ENCODE peak calls at places on chromosomes 5 and 9, in six cellular contexts. One of them, this sample, is unnamed.
A peak's percentile ranks its signal among the peaks of the same experiment; 100 is the strongest.

GRCh38 chr5:94471496-94471895 is 146.9 kb downstream of the KIAA0825 start:
- DNase-seq in endodermal cell: no peak
- DNase-seq in neural progenitor cell: no peak
- DNase-seq in naive thymus-derived CD4-positive, alpha-beta T cell: no peak
- DNase-seq in H9: no peak
- DNase-seq in GM12878: no peak
- DNase-seq in this sample: no peak

GRCh38 chr5:83034552-83035181 is 42.5 kb downstream of the TMEM167A start:
- DNase-seq in endodermal cell: no peak
- DNase-seq in neural progenitor cell: no peak
- DNase-seq in naive thymus-derived CD4-positive, alpha-beta T cell: no peak
- DNase-seq in H9: no peak
- DNase-seq in GM12878: no peak
- DNase-seq in this sample: no peak

GRCh38 chr5:169029661-169030274 is 271.2 kb downstream of the SLIT3 start:
- DNase-seq in endodermal cell: no peak
- DNase-seq in neural progenitor cell: no peak
- DNase-seq in naive thymus-derived CD4-positive, alpha-beta T cell: no peak
- DNase-seq in H9: no peak
- DNase-seq in GM12878: no peak
- DNase-seq in this sample: no peak

GRCh38 chr9:126151031-126151670 is 175.5 kb upstream of the MVB12B start:
- DNase-seq in endodermal cell: no peak
- DNase-seq in neural progenitor cell: no peak
- DNase-seq in naive thymus-derived CD4-positive, alpha-beta T cell: no peak
- DNase-seq in H9: peak; percentile 5
- DNase-seq in GM12878: no peak
- DNase-seq in this sample: no peak

GRCh38 chr5:86175224-86175623 is 442.5 kb upstream of the COX7C start:
- DNase-seq in endodermal cell: no peak
- DNase-seq in neural progenitor cell: no peak
- DNase-seq in naive thymus-derived CD4-positive, alpha-beta T cell: no peak
- DNase-seq in H9: no peak
- DNase-seq in GM12878: peak; percentile 15
- DNase-seq in this sample: no peak

GRCh38 chr9:89593776-89594427 is 10.9 kb upstream of the GADD45G start:
- DNase-seq in endodermal cell: peak; percentile 95
- DNase-seq in neural progenitor cell: peak; percentile 81
- DNase-seq in naive thymus-derived CD4-positive, alpha-beta T cell: peak; percentile 24
- DNase-seq in H9: peak; percentile 86
- DNase-seq in GM12878: no peak
- DNase-seq in this sample: peak; percentile 47

GRCh38 chr5:16943846-16944675 is 8.0 kb upstream of the MYO10 start:
- DNase-seq in endodermal cell: no peak
- DNase-seq in neural progenitor cell: peak; percentile 16
- DNase-seq in naive thymus-derived CD4-positive, alpha-beta T cell: no peak
- DNase-seq in H9: no peak
- DNase-seq in GM12878: no peak
- DNase-seq in this sample: no peak

GRCh38 chr5:62732677-62733121 is 154.1 kb downstream of the LRRC70 start:
- DNase-seq in endodermal cell: no peak
- DNase-seq in neural progenitor cell: no peak
- DNase-seq in naive thymus-derived CD4-positive, alpha-beta T cell: no peak
- DNase-seq in H9: no peak
- DNase-seq in GM12878: no peak
- DNase-seq in this sample: no peak

GRCh38 chr5:40436535-40437237 is 243.0 kb upstream of the PTGER4 start:
- DNase-seq in endodermal cell: no peak
- DNase-seq in neural progenitor cell: no peak
- DNase-seq in naive thymus-derived CD4-positive, alpha-beta T cell: peak; percentile 77
- DNase-seq in H9: no peak
- DNase-seq in GM12878: no peak
- DNase-seq in this sample: peak; percentile 81

GRCh38 chr5:140711794-140712193 is 11.5 kb downstream of the ZMAT2 start:
- DNase-seq in endodermal cell: no peak
- DNase-seq in neural progenitor cell: no peak
- DNase-seq in naive thymus-derived CD4-positive, alpha-beta T cell: no peak
- DNase-seq in H9: no peak
- DNase-seq in GM12878: no peak
- DNase-seq in this sample: no peak

GRCh38 chr9:18137815-18138214 is 336.1 kb upstream of the ADAMTSL1 start:
- DNase-seq in endodermal cell: no peak
- DNase-seq in neural progenitor cell: no peak
- DNase-seq in naive thymus-derived CD4-positive, alpha-beta T cell: no peak
- DNase-seq in H9: no peak
- DNase-seq in GM12878: no peak
- DNase-seq in this sample: no peak

GRCh38 chr9:121731919-121732318 is 80.5 kb downstream of the DAB2IP start:
- DNase-seq in endodermal cell: no peak
- DNase-seq in neural progenitor cell: no peak
- DNase-seq in naive thymus-derived CD4-positive, alpha-beta T cell: no peak
- DNase-seq in H9: no peak
- DNase-seq in GM12878: no peak
- DNase-seq in this sample: no peak

GRCh38 chr9:93266521-93267001 is 82.6 kb downstream of the WNK2 start:
- DNase-seq in endodermal cell: no peak
- DNase-seq in neural progenitor cell: no peak
- DNase-seq in naive thymus-derived CD4-positive, alpha-beta T cell: no peak
- DNase-seq in H9: no peak
- DNase-seq in GM12878: no peak
- DNase-seq in this sample: no peak

GRCh38 chr5:124662261-124662781 is 84.1 kb downstream of the ZNF608 start:
- DNase-seq in endodermal cell: peak; percentile 67
- DNase-seq in neural progenitor cell: peak; percentile 62
- DNase-seq in naive thymus-derived CD4-positive, alpha-beta T cell: no peak
- DNase-seq in H9: no peak
- DNase-seq in GM12878: no peak
- DNase-seq in this sample: no peak

GRCh38 chr5:68554566-68555279 is 339.2 kb downstream of the PIK3R1 start:
- DNase-seq in endodermal cell: peak; percentile 66
- DNase-seq in neural progenitor cell: peak; percentile 30
- DNase-seq in naive thymus-derived CD4-positive, alpha-beta T cell: no peak
- DNase-seq in H9: no peak
- DNase-seq in GM12878: no peak
- DNase-seq in this sample: no peak

GRCh38 chr9:3578786-3579185 is 53.0 kb upstream of the RFX3 start:
- DNase-seq in endodermal cell: no peak
- DNase-seq in neural progenitor cell: no peak
- DNase-seq in naive thymus-derived CD4-positive, alpha-beta T cell: no peak
- DNase-seq in H9: no peak
- DNase-seq in GM12878: no peak
- DNase-seq in this sample: no peak

GRCh38 chr5:142235050-142235797 is 89.6 kb downstream of the SPRY4 start:
- DNase-seq in endodermal cell: peak; percentile 80
- DNase-seq in neural progenitor cell: peak; percentile 93
- DNase-seq in naive thymus-derived CD4-positive, alpha-beta T cell: no peak
- DNase-seq in H9: peak; percentile 85
- DNase-seq in GM12878: no peak
- DNase-seq in this sample: no peak

GRCh38 chr9:73039916-73040263 is 87.0 kb upstream of the ALDH1A1 start:
- DNase-seq in endodermal cell: no peak
- DNase-seq in neural progenitor cell: no peak
- DNase-seq in naive thymus-derived CD4-positive, alpha-beta T cell: no peak
- DNase-seq in H9: no peak
- DNase-seq in GM12878: no peak
- DNase-seq in this sample: no peak

GRCh38 chr5:170333161-170333909 is 35.8 kb upstream of the LCP2 start:
- DNase-seq in endodermal cell: peak; percentile 87
- DNase-seq in neural progenitor cell: peak; percentile 68
- DNase-seq in naive thymus-derived CD4-positive, alpha-beta T cell: peak; percentile 36
- DNase-seq in H9: peak; percentile 72
- DNase-seq in GM12878: peak; percentile 79
- DNase-seq in this sample: peak; percentile 61

GRCh38 chr5:132766020-132766805 is 10.8 kb downstream of the SEPTIN8 start:
- DNase-seq in endodermal cell: no peak
- DNase-seq in neural progenitor cell: no peak
- DNase-seq in naive thymus-derived CD4-positive, alpha-beta T cell: no peak
- DNase-seq in H9: peak; percentile 12
- DNase-seq in GM12878: no peak
- DNase-seq in this sample: no peak

GRCh38 chr5:114055810-114056476 is 305.9 kb upstream of the KCNN2 start:
- DNase-seq in endodermal cell: peak; percentile 79
- DNase-seq in neural progenitor cell: peak; percentile 56
- DNase-seq in naive thymus-derived CD4-positive, alpha-beta T cell: no peak
- DNase-seq in H9: peak; percentile 54
- DNase-seq in GM12878: no peak
- DNase-seq in this sample: no peak

GRCh38 chr5:169814522-169814921 is 165.8 kb downstream of the INSYN2B start:
- DNase-seq in endodermal cell: no peak
- DNase-seq in neural progenitor cell: no peak
- DNase-seq in naive thymus-derived CD4-positive, alpha-beta T cell: no peak
- DNase-seq in H9: no peak
- DNase-seq in GM12878: no peak
- DNase-seq in this sample: no peak

GRCh38 chr9:126108240-126108639 is 218.4 kb upstream of the MVB12B start:
- DNase-seq in endodermal cell: peak; percentile 88
- DNase-seq in neural progenitor cell: peak; percentile 76
- DNase-seq in naive thymus-derived CD4-positive, alpha-beta T cell: no peak
- DNase-seq in H9: peak; percentile 49
- DNase-seq in GM12878: no peak
- DNase-seq in this sample: no peak

DNA sequence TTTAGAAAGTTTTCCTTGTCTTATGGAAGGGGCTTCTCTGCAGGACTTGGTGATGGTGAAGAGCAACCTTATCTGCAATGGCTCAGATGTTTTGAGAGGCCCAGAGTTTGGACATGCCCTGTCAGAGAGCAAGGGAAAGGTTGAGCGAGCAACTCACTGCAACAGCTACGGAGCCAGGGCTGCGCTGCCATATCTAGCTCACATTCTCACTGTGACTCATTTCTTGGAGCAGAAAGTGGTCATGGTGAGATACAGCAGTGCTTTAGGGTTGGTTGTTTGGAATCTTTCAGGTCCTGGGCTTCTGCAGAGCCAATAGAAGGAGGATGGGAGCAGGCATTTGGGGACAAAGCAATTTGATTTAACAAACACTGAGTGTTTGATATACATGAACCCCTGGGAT is 12.3 kb downstream of the GLRA1 start:
- DNase-seq in endodermal cell: no peak
- DNase-seq in neural progenitor cell: no peak
- DNase-seq in naive thymus-derived CD4-positive, alpha-beta T cell: no peak
- DNase-seq in H9: no peak
- DNase-seq in GM12878: no peak
- DNase-seq in this sample: no peak
- H3K27me3 ChIP-seq in endodermal cell: peaks cover 25% of the 10 kb centered on the region
- H3K27me3 ChIP-seq in neural progenitor cell: peaks cover 100% of the 10 kb centered on the region
- H3K27me3 ChIP-seq in naive thymus-derived CD4-positive, alpha-beta T cell: no peaks in the 10 kb centered on the region
- H3K27me3 ChIP-seq in H9: peaks cover 9% of the 10 kb centered on the region
- H3K27me3 ChIP-seq in GM12878: no peaks in the 10 kb centered on the region
- H3K27me3 ChIP-seq in this sample: no peaks in the 10 kb centered on the region

DNA sequence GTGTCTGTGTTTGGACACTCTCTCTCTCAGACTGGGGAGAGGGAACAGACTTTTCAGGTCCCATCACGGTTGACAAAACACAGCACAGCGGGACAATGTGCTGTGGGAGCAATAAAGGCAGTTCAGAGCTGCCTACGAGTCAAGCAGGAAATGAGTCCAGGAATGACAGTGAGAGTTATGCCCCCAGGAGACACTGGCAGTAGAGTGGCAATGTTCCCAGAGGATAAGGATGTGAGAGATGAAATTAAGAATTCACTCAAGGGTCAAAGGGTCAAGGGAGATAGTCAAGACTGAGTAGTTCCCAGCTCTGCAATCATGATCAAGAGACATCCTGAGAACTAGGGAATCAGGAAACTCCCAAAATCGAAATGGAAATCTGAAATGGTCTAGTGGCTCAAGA is 156.1 kb downstream of the LURAP1L start:
- DNase-seq in endodermal cell: no peak
- DNase-seq in neural progenitor cell: no peak
- DNase-seq in naive thymus-derived CD4-positive, alpha-beta T cell: no peak
- DNase-seq in H9: no peak
- DNase-seq in GM12878: no peak
- DNase-seq in this sample: no peak
- H3K27ac ChIP-seq in endodermal cell: no peak overlapping the region
- H3K27ac ChIP-seq in neural progenitor cell: no peak overlapping the region
- H3K27ac ChIP-seq in naive thymus-derived CD4-positive, alpha-beta T cell: no peak overlapping the region
- H3K27ac ChIP-seq in H9: no peak overlapping the region
- H3K27ac ChIP-seq in GM12878: no peak overlapping the region
- H3K27ac ChIP-seq in this sample: no peak overlapping the region

DNA sequence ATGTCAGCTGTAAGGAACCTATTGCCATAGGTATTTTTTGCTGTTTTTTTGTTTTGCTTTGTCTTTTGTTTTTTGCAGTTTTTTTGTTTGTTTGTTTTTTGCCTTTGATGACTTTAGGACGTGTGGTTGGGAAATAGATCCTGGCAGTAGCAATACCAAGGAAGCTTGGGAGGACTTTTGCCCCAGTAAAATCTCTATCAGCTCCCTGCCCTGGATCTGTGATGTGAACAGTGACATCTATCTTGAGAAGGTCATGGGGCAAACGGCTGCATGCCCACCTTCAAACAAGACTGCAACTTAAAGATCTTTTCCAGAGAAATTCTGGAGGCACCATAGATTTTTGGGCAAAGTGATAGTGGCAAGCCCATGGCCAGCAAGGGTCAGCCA is 5.4 kb upstream of the ADRA1B start:
- DNase-seq in endodermal cell: no peak
- DNase-seq in neural progenitor cell: no peak
- DNase-seq in naive thymus-derived CD4-positive, alpha-beta T cell: no peak
- DNase-seq in H9: no peak
- DNase-seq in GM12878: no peak
- DNase-seq in this sample: no peak
- H3K9me3 ChIP-seq in endodermal cell: no peaks in the 10 kb centered on the region
- H3K9me3 ChIP-seq in neural progenitor cell: no peaks in the 10 kb centered on the region
- H3K9me3 ChIP-seq in naive thymus-derived CD4-positive, alpha-beta T cell: no peaks in the 10 kb centered on the region
- H3K9me3 ChIP-seq in H9: no peaks in the 10 kb centered on the region
- H3K9me3 ChIP-seq in GM12878: no peaks in the 10 kb centered on the region
- H3K9me3 ChIP-seq in this sample: no peaks in the 10 kb centered on the region

GRCh38 chr9:134942011-134942410 is 24.3 kb upstream of the FCN1 start:
- DNase-seq in endodermal cell: no peak
- DNase-seq in neural progenitor cell: no peak
- DNase-seq in naive thymus-derived CD4-positive, alpha-beta T cell: no peak
- DNase-seq in H9: no peak
- DNase-seq in GM12878: no peak
- DNase-seq in this sample: no peak

GRCh38 chr9:134944351-134944802 is 26.7 kb upstream of the FCN1 start:
- DNase-seq in endodermal cell: peak; percentile 76
- DNase-seq in neural progenitor cell: peak; percentile 92
- DNase-seq in naive thymus-derived CD4-positive, alpha-beta T cell: no peak
- DNase-seq in H9: no peak
- DNase-seq in GM12878: no peak
- DNase-seq in this sample: no peak

GRCh38 chr9:134942421-134943119 is 24.9 kb upstream of the FCN1 start:
- DNase-seq in endodermal cell: no peak
- DNase-seq in neural progenitor cell: no peak
- DNase-seq in naive thymus-derived CD4-positive, alpha-beta T cell: no peak
- DNase-seq in H9: no peak
- DNase-seq in GM12878: no peak
- DNase-seq in this sample: no peak

GRCh38 chr9:134943836-134944235 is 26.1 kb upstream of the FCN1 start:
- DNase-seq in endodermal cell: no peak
- DNase-seq in neural progenitor cell: no peak
- DNase-seq in naive thymus-derived CD4-positive, alpha-beta T cell: no peak
- DNase-seq in H9: no peak
- DNase-seq in GM12878: no peak
- DNase-seq in this sample: no peak

DNA sequence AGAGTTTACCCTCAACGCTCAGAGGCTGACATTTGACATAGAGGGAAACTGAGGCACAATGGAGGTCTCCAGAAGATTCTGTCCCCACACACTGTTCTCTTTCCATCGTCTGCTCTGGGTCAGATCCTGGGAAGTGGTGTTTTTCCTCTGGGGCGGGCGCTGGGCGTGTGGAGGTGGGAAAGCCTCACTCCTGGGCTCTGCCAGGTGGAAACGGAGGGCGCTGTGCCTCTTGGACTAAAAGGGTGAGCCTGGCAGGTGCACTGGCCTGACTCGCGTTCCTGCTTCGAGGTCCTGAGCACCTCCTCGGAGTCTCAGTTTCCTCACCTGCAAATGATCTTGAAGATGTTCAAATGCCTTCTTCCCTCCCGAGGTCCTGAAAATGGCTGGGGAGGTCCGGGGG is 25.7 kb upstream of the FCN1 start:
- DNase-seq in endodermal cell: no peak
- DNase-seq in neural progenitor cell: no peak
- DNase-seq in naive thymus-derived CD4-positive, alpha-beta T cell: no peak
- DNase-seq in H9: no peak
- DNase-seq in GM12878: no peak
- DNase-seq in this sample: no peak
- H3K27me3 ChIP-seq in endodermal cell: no peaks in the 10 kb centered on the region
- H3K27me3 ChIP-seq in neural progenitor cell: no peaks in the 10 kb centered on the region
- H3K27me3 ChIP-seq in naive thymus-derived CD4-positive, alpha-beta T cell: no peaks in the 10 kb centered on the region
- H3K27me3 ChIP-seq in H9: no peaks in the 10 kb centered on the region
- H3K27me3 ChIP-seq in GM12878: no peaks in the 10 kb centered on the region
- H3K27me3 ChIP-seq in this sample: no peaks in the 10 kb centered on the region

This sample was measured in CD4-positive, alpha-beta memory T cell.